ENCODE peak calls at places on chromosomes 7 and 10, in four cellular contexts. K, O, A and L are unnamed samples.

GRCh38 chr10:91598211-91598981 is 34.5 kb downstream of the PPP1R3C start:
- DNase-seq in A (peak), K (peak), O (no peak), L (no peak)

GRCh38 chr10:125689955-125690569 is 7.1 kb upstream of the TEX36 start:
- DNase-seq in A (no peak), O (no peak), K (no peak), L (no peak)

GRCh38 chr7:151990567-151990966 is 34.3 kb downstream of the GALNTL5 start:
- DNase-seq in O (no peak), K (no peak), A (no peak), L (no peak)

GRCh38 chr7:6536262-6536770 is 14.9 kb downstream of the GRID2IP start:
- DNase-seq in O (peak), K (no peak), A (no peak), L (no peak)

GRCh38 chr10:43114743-43115611 is 23.3 kb upstream of the CSGALNACT2 start:
- DNase-seq in A (no peak), K (no peak), O (no peak), L (no peak)

GRCh38 chr10:59672150-59672875 is 37.3 kb downstream of the SLC16A9 start:
- DNase-seq in O (no peak), A (no peak), K (no peak), L (no peak)

GRCh38 chr7:115145512-115145911 is 223.6 kb downstream of the MDFIC start:
- DNase-seq in K (no peak), O (no peak), A (peak), L (no peak)

GRCh38 chr10:132363921-132364593 is 32.1 kb downstream of the LRRC27 start:
- DNase-seq in O (peak), A (no peak), K (no peak), L (no peak)

GRCh38 chr7:130401531-130401930 is 21.2 kb downstream of the CPA1 start:
- DNase-seq in O (no peak), A (no peak), K (no peak), L (no peak)

GRCh38 chr10:55374060-55374459 is 573.0 kb upstream of the PCDH15 start:
- DNase-seq in A (no peak), K (no peak), O (no peak), L (no peak)

GRCh38 chr10:104582604-104582951 is 58.5 kb upstream of the SORCS3 start:
- DNase-seq in A (no peak), K (no peak), O (no peak), L (no peak)

GRCh38 chr10:11772575-11773288 is 30.6 kb downstream of the ECHDC3 start:
- DNase-seq in O (no peak), K (no peak), A (no peak), L (no peak)

GRCh38 chr7:108016841-108017775 is 14.1 kb upstream of the LAMB1 start:
- DNase-seq in O (peak), A (peak), K (no peak), L (no peak)

GRCh38 chr7:139572071-139572470 is 48.6 kb downstream of the CLEC2L start:
- DNase-seq in K (no peak), A (no peak), O (no peak), L (no peak)

DNA sequence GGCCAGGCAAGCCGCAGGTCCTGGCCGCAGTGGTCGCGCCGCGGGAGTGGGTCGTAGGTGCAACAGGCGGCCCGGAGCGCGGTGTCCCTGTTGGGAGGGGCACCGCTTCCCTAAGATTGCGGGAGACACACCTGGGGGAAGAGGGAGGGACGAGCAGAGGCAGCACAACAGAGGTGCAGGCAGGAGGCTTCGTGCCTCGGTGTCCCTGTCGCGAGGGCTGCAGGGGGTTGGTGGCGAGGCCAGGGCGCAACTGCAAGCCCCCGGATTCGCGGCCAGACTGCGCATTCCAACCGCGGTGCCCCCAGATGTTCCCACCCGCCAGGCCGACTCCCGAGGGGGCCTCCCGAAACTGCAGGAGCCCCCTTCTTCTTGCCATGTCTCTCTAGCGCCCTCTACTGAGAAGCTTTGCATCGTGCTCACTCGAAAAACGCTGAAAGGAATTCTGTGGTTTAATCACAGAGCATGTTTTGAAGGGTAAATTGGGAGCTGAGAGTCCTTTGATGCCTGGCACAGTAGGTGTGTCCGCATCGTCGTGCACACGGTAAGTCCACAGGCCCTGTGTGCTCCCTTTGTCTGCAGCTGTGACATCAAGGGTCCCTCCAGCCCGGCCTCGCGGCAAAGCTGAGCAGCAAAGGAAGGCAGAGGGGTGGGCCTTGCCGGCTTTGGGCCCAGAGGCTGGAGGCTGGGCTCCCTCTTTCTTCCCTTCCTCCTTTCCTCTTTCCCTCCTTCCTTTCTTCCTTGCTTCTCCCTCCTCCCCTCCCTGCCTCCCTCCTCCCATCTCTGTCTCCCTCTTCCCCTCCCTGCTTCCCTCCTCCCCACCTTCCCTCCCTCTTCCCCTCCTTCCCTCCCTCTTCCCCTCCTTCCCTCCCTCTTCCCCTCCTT is 6.2 kb upstream of the MBL2 start:
- DNase-seq in O (peak), A (no peak), K (no peak), L (peak)
- TF ChIP-seq CTCF in O (peak), A (peak), K (no peak), L (peak)

GRCh38 chr10:110499796-110500514 is 2.2 kb downstream of the DUSP5 start:
- DNase-seq in K (no peak), O (peak), A (no peak), L (no peak)

GRCh38 chr10:110498087-110498981 is 627 bp downstream of the DUSP5 start:
- DNase-seq in A (no peak), O (peak), K (peak), L (peak)

GRCh38 chr10:110497438-110498086 is at the start of gene DUSP5:
- DNase-seq in O (peak), K (peak), A (peak), L (peak)

GRCh38 chr10:110500515-110500905 is 2.8 kb downstream of the DUSP5 start:
- DNase-seq in K (no peak), O (peak), A (peak), L (no peak)

GRCh38 chr10:110498982-110499795 is 1.5 kb downstream of the DUSP5 start:
- DNase-seq in O (peak), K (peak), A (peak), L (peak)
- TF ChIP-seq CTCF in O (peak), K (no peak), A (peak), L (no peak)

DNA sequence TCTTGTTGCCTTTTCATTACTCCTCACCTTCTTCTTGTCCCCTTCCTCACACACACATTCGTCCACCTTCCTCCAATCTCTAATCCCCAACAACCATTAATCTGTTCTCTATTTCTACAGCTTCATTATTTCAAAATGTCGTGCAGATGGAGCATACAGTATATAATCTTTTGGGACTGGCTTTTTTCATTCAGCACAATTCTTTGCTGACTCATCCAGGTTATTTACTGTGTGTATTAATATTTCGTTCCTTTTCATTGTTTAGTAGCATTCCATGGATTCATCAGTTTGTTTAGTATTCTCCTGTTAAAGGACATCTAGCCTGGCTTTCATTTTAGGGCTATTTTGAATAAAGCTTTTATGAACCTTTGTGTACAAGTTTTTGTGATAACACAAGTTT is 159.3 kb downstream of the PTPN20 start:
- DNase-seq in O (no peak), K (no peak), A (no peak), L (no peak)
- TF ChIP-seq CTCF in O (no peak), K (no peak), A (no peak), L (no peak)

DNA sequence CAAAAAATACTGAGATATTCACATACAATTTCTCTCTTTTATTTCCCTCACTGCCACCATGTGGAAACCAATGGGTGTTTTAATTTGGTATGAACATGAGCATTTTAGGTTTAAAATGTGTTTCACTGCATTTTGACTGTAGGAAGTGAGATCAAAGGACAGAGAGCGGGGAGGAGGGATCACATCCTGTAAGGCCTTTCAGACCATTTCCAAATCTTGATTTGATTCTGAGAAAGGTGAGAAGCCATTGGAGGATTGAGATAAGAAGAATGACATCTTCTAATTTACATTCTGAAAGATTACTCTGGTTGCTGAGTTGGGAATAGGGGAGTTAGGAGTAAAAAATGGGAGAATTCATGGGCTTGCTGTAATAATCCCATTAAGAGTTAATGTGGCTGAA is 42.5 kb downstream of the GPR141 start:
- DNase-seq in O (no peak), A (no peak), K (no peak), L (no peak)
- TF ChIP-seq CTCF in O (no peak), A (no peak), K (no peak), L (no peak)

GRCh38 chr7:46363688-46364087 is 442.6 kb upstream of the IGFBP3 start:
- DNase-seq in O (no peak), A (no peak), K (peak), L (no peak)
- TF ChIP-seq CTCF in O (no peak), A (no peak), K (no peak), L (peak)

GRCh38 chr7:98872328-98872924 is 2.6 kb upstream of the TMEM130 start:
- DNase-seq in O (no peak), A (no peak), K (no peak), L (no peak)
- TF ChIP-seq CTCF in O (peak), A (no peak), K (peak), L (peak)

GRCh38 chr10:119498889-119499864 is 43.3 kb downstream of the RGS10 start:
- DNase-seq in A (no peak), K (no peak), O (no peak), L (no peak)
- TF ChIP-seq CTCF in A (no peak), K (no peak), O (no peak), L (no peak)

GRCh38 chr7:52269669-52270068 is 765.8 kb upstream of the POM121L12 start:
- DNase-seq in O (no peak), A (no peak), K (no peak), L (no peak)

GRCh38 chr7:52271663-52272062 is 763.8 kb upstream of the POM121L12 start:
- DNase-seq in K (no peak), O (no peak), A (no peak), L (no peak)

GRCh38 chr7:52270301-52270700 is 765.1 kb upstream of the POM121L12 start:
- DNase-seq in K (no peak), A (no peak), O (no peak), L (no peak)

GRCh38 chr7:52273685-52274610 is 761.5 kb upstream of the POM121L12 start:
- DNase-seq in K (no peak), O (no peak), A (no peak), L (no peak)
- TF ChIP-seq CTCF in K (no peak), O (peak), A (no peak), L (no peak)

DNA sequence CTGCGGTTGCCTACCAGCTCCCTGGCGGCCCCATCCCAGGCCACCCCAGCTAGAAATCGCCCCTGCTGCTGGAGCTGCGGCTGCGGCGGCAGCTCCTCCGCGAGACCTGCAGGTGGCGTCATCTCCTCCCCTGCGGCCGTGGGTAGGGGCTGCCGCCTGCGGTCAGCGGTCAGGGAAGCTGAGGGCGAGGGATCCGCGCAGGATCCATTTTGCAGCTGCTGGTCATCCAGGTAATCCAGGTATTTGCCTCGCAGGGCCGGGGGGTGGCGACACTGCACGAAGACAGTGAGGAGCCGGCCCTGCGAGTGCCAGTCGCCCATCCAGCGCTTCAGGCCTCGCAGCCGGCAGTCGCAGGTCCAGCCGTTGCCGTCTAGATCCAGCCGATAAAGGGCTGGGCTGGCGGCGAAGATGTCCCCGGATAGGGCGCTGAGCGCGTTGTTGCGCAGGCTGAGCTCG is 1.5 kb downstream of the TRIL start:
- DNase-seq in K (peak), O (peak), A (no peak), L (peak)
- TF ChIP-seq CTCF in K (peak), O (peak), A (peak), L (peak)

GRCh38 chr10:33073641-33074410 is 115.8 kb upstream of the ITGB1 start:
- DNase-seq in K (no peak), O (no peak), A (no peak), L (no peak)
- TF ChIP-seq CTCF in K (no peak), O (no peak), A (no peak), L (no peak)